ENCODE peak calls at places on chromosomes 16 and 17, in nine cellular contexts. K is tibial nerve, R is pancreas, X is foreskin keratinocyte, P is right cardiac atrium, D is spleen, A is dorsolateral prefrontal cortex, U is body of pancreas, J is GM23248. H is an unnamed sample.

GRCh38 chr17:61599608-61600007 is 8.6 kb upstream of the NACA2 start:
- DNase-seq in D (no peak), K (no peak), X (no peak), R (no peak), A (no peak), J (no peak), U (no peak), P (no peak), H (no peak)

GRCh38 chr17:57108656-57109392 is 23.8 kb downstream of the AKAP1 start:
- DNase-seq in X (no peak), D (no peak), R (no peak), J (no peak), U (no peak), K (no peak), A (no peak), P (peak), H (peak)

GRCh38 chr17:49521521-49522185 is 26.6 kb downstream of the NGFR start:
- DNase-seq in U (no peak), P (no peak), D (no peak), A (no peak), X (no peak), J (peak), K (no peak), R (no peak), H (no peak)

GRCh38 chr17:7502987-7503386 is 18.8 kb downstream of the POLR2A start:
- DNase-seq in K (no peak), D (no peak), A (no peak), J (peak), X (no peak), P (no peak), U (no peak), R (no peak), H (no peak)

GRCh38 chr16:70160388-70160787 is 13.2 kb upstream of the CLEC18C start:
- DNase-seq in J (no peak), P (no peak), D (peak), U (no peak), A (no peak), X (no peak), K (no peak), R (no peak), H (no peak)

GRCh38 chr16:2152695-2153506 is 2.7 kb upstream of the TRAF7 start:
- DNase-seq in D (peak), P (no peak), K (no peak), J (peak), U (peak), A (no peak), X (no peak), R (peak), H (no peak)

GRCh38 chr16:10878644-10879498 is 1.9 kb downstream of the CIITA start:
- DNase-seq in U (peak), R (no peak), K (no peak), P (peak), X (no peak), A (peak), D (peak), J (peak), H (peak)

GRCh38 chr17:34443832-34444469 is 80.9 kb upstream of the CCL1 start:
- DNase-seq in U (no peak), X (no peak), P (peak), K (no peak), J (no peak), D (peak), R (no peak), A (peak), H (peak)

GRCh38 chr17:69597898-69598692 is 183.6 kb downstream of the MAP2K6 start:
- DNase-seq in X (peak), K (no peak), J (peak), R (no peak), D (no peak), U (no peak), A (no peak), P (no peak), H (no peak)

GRCh38 chr16:57559075-57559790 is 16.8 kb downstream of the ADGRG5 start:
- DNase-seq in P (no peak), K (no peak), D (no peak), A (no peak), U (no peak), X (no peak), J (no peak), R (peak), H (no peak)

GRCh38 chr16:4597174-4597573 is 17.5 kb downstream of the UBALD1 start:
- DNase-seq in R (peak), J (no peak), D (no peak), P (no peak), U (peak), X (peak), K (no peak), A (no peak), H (no peak)

GRCh38 chr16:66399930-66400329 is 27.2 kb upstream of the BEAN1 start:
- DNase-seq in U (no peak), R (no peak), P (peak), K (no peak), D (no peak), J (peak), A (no peak), X (no peak), H (peak)

DNA sequence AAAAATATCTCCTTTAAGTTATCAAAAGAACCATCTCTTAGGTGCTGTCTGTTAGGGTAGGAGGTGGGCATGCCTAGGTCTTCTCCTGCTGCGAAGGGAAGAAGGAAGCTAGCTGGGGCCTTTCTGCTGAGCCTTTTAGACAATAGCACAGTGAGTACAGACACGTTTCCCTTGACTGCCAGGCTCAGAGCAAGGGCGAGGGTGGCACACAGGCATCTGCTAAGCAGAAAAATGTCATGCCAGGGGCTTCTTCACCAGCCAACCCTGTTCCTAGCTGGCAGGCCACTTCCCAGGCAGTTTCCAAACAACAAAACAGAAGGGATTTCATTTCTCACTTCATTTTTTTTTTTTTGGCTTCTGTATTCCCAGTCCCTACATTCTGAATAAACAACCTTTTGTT is 168.1 kb upstream of the MAF start:
- DNase-seq in P (no peak), X (no peak), R (no peak), K (no peak), U (no peak), A (peak), D (no peak), J (peak), H (no peak)
- H3K27ac ChIP-seq in P (peak), X (peak), R (peak), K (peak), U (peak), A (peak), D (peak), J (no peak), H (peak)

GRCh38 chr17:43712397-43712796 is 46.2 kb downstream of the SOST start:
- DNase-seq in R (no peak), X (no peak), U (no peak), D (no peak), J (no peak), K (no peak), A (no peak), P (no peak), H (no peak)
- H3K27ac ChIP-seq in R (no peak), X (no peak), U (no peak), D (no peak), J (no peak), K (no peak), A (no peak), P (peak), H (no peak)

GRCh38 chr17:46968224-46968834 is 10.7 kb downstream of the RPRML start:
- DNase-seq in J (peak), P (no peak), D (no peak), K (no peak), X (no peak), R (no peak), A (no peak), U (no peak), H (no peak)
- H3K27ac ChIP-seq in J (no peak), P (no peak), D (no peak), K (no peak), X (no peak), R (no peak), A (no peak), U (no peak), H (no peak)

GRCh38 chr16:9115277-9115676 is 23.8 kb downstream of the HAPSTR1 start:
- DNase-seq in A (no peak), J (peak), K (no peak), D (no peak), R (no peak), X (peak), U (no peak), P (no peak), H (no peak)
- H3K27ac ChIP-seq in A (no peak), J (peak), K (no peak), D (no peak), R (no peak), X (no peak), U (peak), P (no peak), H (no peak)

DNA sequence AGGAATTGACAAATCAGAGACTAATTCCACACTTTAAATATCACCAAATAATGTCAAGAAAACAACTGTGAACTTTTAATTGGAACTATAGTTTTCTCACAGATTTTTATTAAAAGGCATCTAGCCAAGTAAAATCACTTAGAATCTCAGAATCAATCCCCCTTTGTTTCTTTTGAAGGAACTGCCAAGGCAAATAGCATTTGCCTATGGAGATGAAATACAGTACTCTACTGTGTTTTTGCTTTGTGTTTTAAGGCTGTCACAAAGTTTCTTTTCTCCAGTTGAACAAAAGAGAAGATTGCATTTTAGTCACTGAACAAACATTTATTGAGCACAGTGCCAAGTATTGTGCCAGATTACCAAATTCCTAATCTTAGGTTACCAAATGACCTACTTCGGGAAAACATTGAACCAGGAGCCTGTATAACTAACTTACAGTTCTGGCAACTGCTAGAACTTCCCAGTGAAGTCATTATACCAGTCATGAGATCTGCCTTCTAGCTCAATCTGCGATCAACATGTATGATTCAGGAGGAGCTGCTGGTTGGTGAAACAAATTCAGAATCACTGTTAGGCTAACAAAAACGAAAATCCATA is 3.0 kb upstream of the UBB start:
- DNase-seq in P (no peak), A (no peak), J (peak), R (peak), U (peak), K (no peak), X (no peak), D (no peak), H (no peak)
- H3K27ac ChIP-seq in P (no peak), A (peak), J (peak), R (peak), U (peak), K (peak), X (peak), D (no peak), H (no peak)

GRCh38 chr17:14060706-14061105 is 8.6 kb upstream of the COX10 start:
- DNase-seq in R (no peak), D (no peak), X (no peak), U (no peak), P (no peak), A (no peak), J (no peak), K (no peak), H (no peak)
- H3K27ac ChIP-seq in R (no peak), D (no peak), X (no peak), U (no peak), P (no peak), A (no peak), J (no peak), K (no peak), H (no peak)

GRCh38 chr17:77432791-77433190 is 292.0 kb downstream of the SEC14L1 start:
- DNase-seq in P (no peak), R (no peak), U (no peak), D (no peak), A (no peak), K (no peak), X (no peak), J (no peak), H (no peak)

GRCh38 chr17:77435272-77436057 is 294.7 kb downstream of the SEC14L1 start:
- DNase-seq in P (peak), X (no peak), A (no peak), J (no peak), K (no peak), U (no peak), D (no peak), R (no peak), H (no peak)

GRCh38 chr17:77436058-77436442 is 295.3 kb downstream of the SEC14L1 start:
- DNase-seq in X (no peak), D (no peak), K (no peak), U (no peak), P (peak), J (peak), A (peak), R (no peak), H (peak)

GRCh38 chr17:77433385-77434135 is 292.8 kb downstream of the SEC14L1 start:
- DNase-seq in U (no peak), P (peak), D (no peak), J (peak), R (no peak), K (no peak), A (no peak), X (no peak), H (peak)

DNA sequence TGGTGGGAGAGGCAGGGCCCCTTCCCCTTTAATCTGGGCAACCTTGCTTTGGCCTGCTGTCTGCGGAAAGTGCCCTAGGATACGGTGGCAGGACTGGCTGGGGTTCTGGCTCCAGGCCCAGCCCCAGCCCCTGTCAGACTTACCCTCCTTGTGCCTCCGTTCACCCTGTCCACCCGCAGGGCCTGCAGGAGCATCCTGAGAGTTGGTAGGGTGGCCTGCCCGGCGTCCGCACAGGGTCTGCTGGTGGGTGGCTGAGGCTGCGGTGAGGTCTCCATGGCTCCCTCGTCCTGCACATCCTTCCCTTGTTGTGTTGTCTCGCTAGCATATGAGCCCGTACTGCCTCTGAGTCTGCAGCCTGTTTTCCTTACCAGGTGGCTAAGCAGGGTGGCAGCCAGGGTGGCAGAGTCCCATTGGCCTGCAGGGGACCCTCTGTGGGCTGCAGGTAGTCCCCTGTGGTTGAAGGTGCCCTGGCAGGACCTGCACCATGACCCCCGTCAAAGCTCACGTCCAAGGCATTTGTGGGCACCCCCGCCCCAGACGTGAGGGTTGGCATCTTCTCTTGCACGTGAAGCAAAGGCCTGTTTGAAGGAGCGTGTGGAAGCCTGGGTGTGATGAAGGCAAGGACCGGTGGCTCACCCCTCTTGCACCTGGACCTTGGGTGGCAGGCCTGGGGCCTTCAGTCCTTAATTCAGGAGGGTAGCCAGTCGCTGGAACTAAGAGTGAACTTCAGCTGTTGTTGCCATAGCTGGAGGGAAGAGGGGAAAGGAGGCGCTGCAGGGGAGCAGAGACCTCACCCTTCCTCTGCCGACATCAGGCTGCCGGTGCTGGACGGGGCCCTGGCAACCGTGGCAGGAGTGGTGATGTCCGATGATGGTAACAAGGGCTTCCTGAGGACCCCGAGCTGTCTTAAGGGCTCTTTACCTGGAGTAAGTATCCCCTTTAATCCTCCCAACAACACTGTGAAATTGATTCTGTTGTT is 293.7 kb downstream of the SEC14L1 start:
- DNase-seq in D (no peak), J (no peak), K (no peak), U (no peak), R (no peak), P (no peak), X (no peak), A (no peak), H (no peak)
- H3K27ac ChIP-seq in D (peak), J (no peak), K (peak), U (no peak), R (no peak), P (no peak), X (no peak), A (peak), H (no peak)

DNA sequence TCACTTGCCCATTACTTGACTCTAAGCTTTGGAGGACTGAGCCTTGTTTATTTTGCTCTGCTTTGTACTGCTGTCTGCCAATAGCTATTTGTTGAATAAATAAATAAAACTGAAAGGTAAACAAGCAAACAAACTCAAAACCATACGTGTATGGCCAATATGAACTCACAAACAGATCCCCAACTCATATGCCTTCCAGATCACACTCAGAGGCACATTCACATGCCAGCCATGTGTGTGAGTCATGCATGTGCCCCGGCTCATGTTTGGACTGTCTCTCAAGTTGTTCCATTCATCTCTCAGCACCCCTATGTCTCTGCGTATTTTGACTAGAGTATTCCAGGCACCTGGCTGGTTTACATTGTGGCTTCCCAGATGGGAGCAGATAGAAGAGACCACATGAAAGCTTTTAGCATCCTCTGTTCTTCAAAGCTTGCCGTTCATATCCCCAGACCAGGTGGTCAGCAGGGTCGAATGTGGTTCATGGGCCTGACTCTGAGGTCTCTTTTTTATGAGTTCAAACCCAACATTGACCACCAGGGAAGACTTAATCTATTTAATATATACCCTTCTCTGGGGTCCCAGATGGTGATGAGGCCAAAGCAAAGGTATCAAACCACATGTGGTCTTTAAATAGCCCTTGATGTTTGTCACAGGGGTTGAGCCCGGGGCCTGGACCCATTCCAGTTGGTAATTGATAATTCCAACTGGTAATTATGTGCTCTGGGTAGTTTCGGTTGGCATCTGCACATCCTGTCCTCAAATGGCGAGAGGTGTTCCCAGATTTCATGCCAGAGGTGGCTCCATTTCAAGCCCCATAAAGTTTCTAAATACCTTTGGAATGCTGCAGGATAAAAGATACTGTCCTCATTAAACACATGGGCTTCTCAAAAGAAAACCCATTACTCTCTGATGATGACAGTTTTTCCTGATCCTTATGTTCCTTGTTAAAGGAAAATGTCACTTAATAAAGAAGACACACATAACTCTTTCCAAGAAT is 287.3 kb upstream of the MAF start:
- DNase-seq in D (no peak), A (no peak), U (no peak), J (no peak), P (no peak), X (no peak), K (no peak), R (no peak), H (no peak)
- H3K27ac ChIP-seq in D (no peak), A (no peak), U (no peak), J (no peak), P (no peak), X (no peak), K (no peak), R (no peak), H (no peak)

H was measured in heart right ventricle.